ENCODE peak calls at places on chromosomes 7 and 10, in seven cellular contexts. E is CD4-positive, CD25-positive, alpha-beta regulatory T cell; Z is activated naive CD4-positive, alpha-beta T cell; U is Caki2; O is kidney tubule cell; M is nephron progenitor cell; P is HL-60. I is an unnamed sample.

GRCh38 chr7:139852482-139852845 is 23.4 kb downstream of the TBXAS1 start:
- DNase-seq in O (no peak), U (no peak), P (no peak), E (no peak), Z (no peak), M (no peak), I (no peak)

GRCh38 chr7:108824840-108825540 is 255.3 kb downstream of the DNAJB9 start:
- DNase-seq in E (no peak), Z (no peak), M (peak; percentile 10), U (peak; percentile 27), P (no peak), O (peak; percentile 85), I (peak; percentile 69)

GRCh38 chr7:105256621-105257283 is 132.0 kb downstream of the SRPK2 start:
- DNase-seq in U (no peak), O (no peak), M (no peak), Z (no peak), E (no peak), P (no peak), I (no peak)

GRCh38 chr10:87603196-87603595 is 56.5 kb upstream of the PAPSS2 start:
- DNase-seq in P (no peak), O (peak; percentile 28), Z (no peak), E (no peak), U (no peak), M (no peak), I (no peak)

GRCh38 chr7:28960071-28960840 is 2.1 kb upstream of the TRIL start:
- DNase-seq in Z (no peak), E (no peak), O (peak; percentile 53), U (no peak), M (no peak), P (no peak), I (no peak)

GRCh38 chr7:101664893-101665471 is 35.9 kb upstream of the MYL10 start:
- DNase-seq in E (no peak), O (no peak), U (no peak), P (no peak), Z (no peak), M (no peak), I (no peak)

GRCh38 chr10:112783653-112784426 is 166.2 kb upstream of the TCF7L2 start:
- DNase-seq in O (peak; percentile 47), P (no peak), M (peak; percentile 18), E (no peak), U (no peak), Z (no peak), I (no peak)

GRCh38 chr7:41116817-41117216 is 586.1 kb downstream of the INHBA start:
- DNase-seq in P (no peak), U (no peak), M (no peak), E (no peak), Z (no peak), O (peak; percentile 14), I (no peak)

GRCh38 chr10:35364808-35365207 is 28.5 kb downstream of the CCNY start:
- DNase-seq in Z (no peak), P (no peak), M (no peak), O (no peak), U (no peak), E (no peak), I (no peak)

GRCh38 chr10:35390441-35390840 is 54.1 kb downstream of the CCNY start:
- DNase-seq in Z (no peak), P (no peak), M (no peak), E (no peak), U (no peak), O (no peak), I (no peak)

I was measured in smooth muscle cell of the brain vasculature.